ENCODE peak calls at places on chromosomes 3 and 15, in five cellular contexts. U, J, E, N and V are unnamed samples.

GRCh38 chr15:77975332-77976119 is 102.0 kb downstream of the TBC1D2B start:
- DNase-seq in U (no peak), J (no peak), E (no peak), N (no peak), V (no peak)

GRCh38 chr15:100913961-100914360 is 5.2 kb upstream of the LRRK1 start:
- DNase-seq in U (no peak), J (no peak), E (no peak), N (no peak), V (no peak)

GRCh38 chr15:35999211-35999610 is 453.2 kb upstream of the DPH6 start:
- DNase-seq in U (no peak), J (no peak), E (no peak), N (no peak), V (no peak)

GRCh38 chr15:45199136-45199810 is 11.5 kb upstream of the SHF start:
- DNase-seq in U (peak; percentile 26), J (no peak), E (no peak), N (no peak), V (no peak)

GRCh38 chr3:196108075-196108743 is 26.3 kb upstream of the TFRC start:
- DNase-seq in U (no peak), J (no peak), E (no peak), N (no peak), V (no peak)

GRCh38 chr15:50210462-50211264 is 28.7 kb downstream of the SLC27A2 start:
- DNase-seq in U (no peak), J (no peak), E (no peak), N (no peak), V (no peak)

GRCh38 chr3:152159328-152159727 is 109.4 kb upstream of the MBNL1 start:
- DNase-seq in U (no peak), J (peak; percentile 71), E (peak; percentile 74), N (no peak), V (no peak)

GRCh38 chr3:39707314-39707909 is 102.0 kb upstream of the MYRIP start:
- DNase-seq in U (no peak), J (no peak), E (no peak), N (no peak), V (peak; percentile 26)

GRCh38 chr3:152383136-152383606 is 114.4 kb downstream of the MBNL1 start:
- DNase-seq in U (no peak), J (no peak), E (no peak), N (no peak), V (no peak)

GRCh38 chr3:140441006-140441405 is 236.9 kb upstream of the TRIM42 start:
- DNase-seq in U (no peak), J (peak; percentile 14), E (peak; percentile 9), N (no peak), V (no peak)

GRCh38 chr3:168850109-168850508 is 754.4 kb upstream of the GOLIM4 start:
- DNase-seq in U (no peak), J (no peak), E (no peak), N (no peak), V (no peak)

GRCh38 chr3:16239082-16239770 is 25.5 kb downstream of the DPH3 start:
- DNase-seq in U (no peak), J (no peak), E (no peak), N (no peak), V (no peak)

GRCh38 chr3:80018375-80018774 is 250.6 kb upstream of the ROBO1 start:
- DNase-seq in U (no peak), J (no peak), E (no peak), N (no peak), V (no peak)

GRCh38 chr15:92650256-92650655 is 5.3 kb downstream of the FAM174B start:
- DNase-seq in U (no peak), J (no peak), E (no peak), N (no peak), V (no peak)

GRCh38 chr3:188257384-188257961 is 103.5 kb downstream of the LPP start:
- DNase-seq in U (no peak), J (no peak), E (no peak), N (no peak), V (no peak)

GRCh38 chr3:119527731-119528130 is 29.4 kb downstream of the TIMMDC1 start:
- DNase-seq in U (no peak), J (no peak), E (no peak), N (no peak), V (no peak)

GRCh38 chr3:98914210-98915080 is 12.9 kb upstream of the DCBLD2 start:
- DNase-seq in U (no peak), J (no peak), E (no peak), N (no peak), V (no peak)

GRCh38 chr3:98784666-98785600 is 21.8 kb downstream of the ST3GAL6 start:
- DNase-seq in U (no peak), J (no peak), E (peak; percentile 44), N (no peak), V (no peak)

GRCh38 chr3:102699819-102700140 is 265.0 kb downstream of the ZPLD1 start:
- DNase-seq in U (no peak), J (no peak), E (no peak), N (no peak), V (no peak)

GRCh38 chr3:114456742-114457141 is 162.9 kb downstream of the TIGIT start:
- DNase-seq in U (no peak), J (no peak), E (no peak), N (no peak), V (no peak)

GRCh38 chr3:114452176-114452744 is 158.4 kb downstream of the TIGIT start:
- DNase-seq in U (no peak), J (no peak), E (no peak), N (no peak), V (no peak)

GRCh38 chr3:114453296-114453888 is 159.6 kb downstream of the TIGIT start:
- DNase-seq in U (no peak), J (no peak), E (no peak), N (no peak), V (no peak)

GRCh38 chr3:114455432-114455831 is 161.6 kb downstream of the TIGIT start:
- DNase-seq in U (no peak), J (no peak), E (no peak), N (no peak), V (no peak)

GRCh38 chr3:114454592-114455251 is 160.9 kb downstream of the TIGIT start:
- DNase-seq in U (peak; percentile 28), J (no peak), E (no peak), N (no peak), V (no peak)
- TF ChIP-seq CTCF in U (no peak), J (no peak), E (no peak), N (peak; percentile 70), V (no peak)

DNA sequence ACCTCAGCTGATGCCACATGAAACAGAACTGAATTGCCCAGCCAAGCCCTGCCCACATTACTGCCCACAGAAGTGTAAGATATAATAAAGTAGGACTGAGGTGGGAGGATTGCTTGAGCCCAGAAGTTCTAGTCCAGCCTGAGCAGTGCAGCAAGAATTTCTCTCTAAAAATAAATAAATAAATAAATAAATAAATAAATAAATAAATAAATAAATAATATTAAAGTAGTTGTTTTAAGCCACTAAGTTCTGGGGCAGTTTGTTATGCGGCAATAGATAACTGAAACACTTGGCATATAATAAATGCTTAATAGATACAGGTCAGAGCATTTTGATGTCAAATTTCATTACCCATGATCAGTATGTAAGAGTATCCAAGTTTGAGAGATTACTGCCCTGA is 249.4 kb upstream of the LRRFIP2 start:
- DNase-seq in U (no peak), J (no peak), E (no peak), N (no peak), V (no peak)
- TF ChIP-seq CTCF in U (no peak), J (no peak), E (no peak), N (no peak), V (no peak)

DNA sequence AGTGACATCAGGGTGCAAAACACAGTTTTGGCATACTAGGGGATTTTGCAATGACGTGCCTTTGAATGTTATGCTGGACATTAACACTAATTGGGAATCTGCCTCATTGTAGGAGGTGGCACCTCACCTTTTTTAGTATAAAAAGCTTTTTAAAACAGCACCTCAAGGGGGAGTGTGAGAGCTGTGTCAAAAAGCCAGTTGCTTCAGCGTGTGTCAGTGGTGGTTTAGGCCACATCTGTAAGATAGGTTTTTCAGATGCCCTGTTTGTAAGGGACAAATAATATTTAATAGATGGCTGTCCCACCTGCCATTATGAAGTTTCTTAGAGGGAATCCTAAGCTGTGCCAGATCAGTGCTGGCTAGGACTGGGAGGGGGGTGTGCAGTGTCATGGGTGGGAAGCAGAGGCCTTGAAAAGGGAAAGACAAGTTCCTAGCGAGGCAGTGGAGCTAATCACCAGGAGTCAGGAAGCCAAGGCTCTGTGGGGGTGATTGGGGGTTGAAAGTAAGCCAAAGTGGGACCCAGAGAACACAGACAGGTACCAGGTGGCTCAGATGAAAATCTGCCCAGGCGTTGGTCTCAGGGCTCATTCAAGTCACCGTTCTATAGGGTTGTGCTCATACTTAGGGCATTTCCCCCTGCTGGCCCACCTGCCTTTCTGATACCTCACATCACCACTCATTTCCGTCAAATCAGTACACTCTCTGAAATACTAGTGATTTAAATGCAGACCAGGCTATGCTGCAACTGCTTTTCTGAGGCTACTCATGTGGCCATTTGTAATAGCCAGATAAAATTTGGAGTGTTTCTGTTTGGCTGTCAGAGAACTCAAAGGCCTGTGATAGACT is 120.5 kb downstream of the BBX start:
- DNase-seq in U (no peak), J (no peak), E (no peak), N (no peak), V (no peak)
- TF ChIP-seq CTCF in U (peak; percentile 20), J (no peak), E (peak; percentile 16), N (no peak), V (no peak)

DNA sequence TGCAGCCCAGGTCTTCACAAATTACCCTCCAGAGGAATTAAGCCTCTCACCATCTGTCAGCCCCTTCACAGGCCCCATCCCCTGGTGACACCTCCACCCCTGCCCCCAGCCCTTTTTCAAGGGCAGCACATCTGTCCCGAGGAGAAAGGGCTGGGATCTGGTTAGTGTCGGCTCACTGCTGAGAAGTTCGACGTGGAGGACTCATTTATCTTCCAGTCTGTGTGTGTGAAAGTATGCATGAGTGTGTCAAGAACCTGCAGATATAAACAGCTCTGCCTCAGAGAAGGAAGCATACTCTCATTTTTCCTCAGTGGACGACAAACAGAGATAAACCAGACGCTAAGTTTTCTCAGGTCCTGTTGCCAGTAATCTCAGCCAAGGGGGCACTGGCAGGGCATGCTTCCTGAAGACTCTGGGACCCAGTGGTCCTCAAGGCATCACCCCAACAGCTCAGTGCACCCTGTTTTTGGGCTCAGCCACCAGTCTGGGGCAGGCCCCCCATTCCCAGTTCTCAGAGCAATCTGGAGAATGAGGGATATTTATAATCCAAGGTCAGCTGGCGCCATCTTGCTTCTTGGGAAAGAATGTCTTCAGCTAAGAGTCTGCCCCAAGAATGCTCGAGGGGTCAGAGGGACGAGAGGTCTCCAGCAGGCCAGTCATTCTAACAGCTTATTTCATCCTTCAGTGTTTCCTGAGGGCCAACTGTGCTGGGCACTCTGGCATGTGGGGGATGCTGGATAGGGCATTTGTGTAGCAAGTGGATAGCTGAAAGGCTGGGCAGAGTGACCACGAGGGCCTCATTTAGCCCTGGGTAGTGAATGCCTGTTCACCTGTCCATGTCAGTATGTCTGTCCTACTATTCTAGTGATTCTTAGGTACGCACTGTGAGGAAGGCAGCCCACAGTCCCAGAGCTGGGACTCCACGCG is 73.6 kb downstream of the ADCY5 start:
- DNase-seq in U (no peak), J (no peak), E (no peak), N (no peak), V (no peak)
- TF ChIP-seq CTCF in U (no peak), J (no peak), E (no peak), N (no peak), V (no peak)